ENCODE peak calls at places on chromosomes 13 and 19, in six cellular contexts. G is GM12878, N is H1, V is HepG2, O is HCT116, U is K562. L is an unnamed sample.

GRCh38 chr13:114135731-114136171 is 3.3 kb upstream of the RASA3 start:
- DNase-seq in U (no peak), G (no peak), N (no peak), V (no peak), O (no peak), L (no peak)

GRCh38 chr13:104385409-104385808 is 1319.2 kb upstream of the SLC10A2 start:
- DNase-seq in N (no peak), O (no peak), U (no peak), V (no peak), G (no peak), L (no peak)

GRCh38 chr13:41935501-41935900 is 25.4 kb downstream of the VWA8 start:
- DNase-seq in O (no peak), V (no peak), U (no peak), G (no peak), N (no peak), L (no peak)

GRCh38 chr19:55694656-55695491 is 19.8 kb downstream of the EPN1 start:
- DNase-seq in G (no peak), V (no peak), O (no peak), U (no peak), N (no peak), L (no peak)

GRCh38 chr13:24341439-24341838 is 32.1 kb downstream of the C1QTNF9 start:
- DNase-seq in V (no peak), U (no peak), G (no peak), O (peak), N (no peak), L (no peak)

GRCh38 chr13:20969182-20969581 is 66.6 kb upstream of the XPO4 start:
- DNase-seq in V (no peak), O (peak), G (peak), N (no peak), U (no peak), L (no peak)

GRCh38 chr19:7673995-7674667 is 2.8 kb upstream of the MCEMP1 start:
- DNase-seq in V (peak), U (peak), N (no peak), G (no peak), O (peak), L (peak)

GRCh38 chr13:107992542-107992941 is 222.8 kb downstream of the LIG4 start:
- DNase-seq in N (no peak), O (no peak), G (no peak), V (no peak), U (peak), L (no peak)

GRCh38 chr13:109821038-109821545 is 34.7 kb upstream of the IRS2 start:
- DNase-seq in U (no peak), O (no peak), V (no peak), G (no peak), N (no peak), L (no peak)

GRCh38 chr19:37227996-37228395 is 10.0 kb downstream of the ZNF383 start:
- DNase-seq in O (no peak), G (no peak), N (no peak), U (peak), V (no peak), L (peak)

GRCh38 chr13:110265682-110266430 is 41.1 kb downstream of the COL4A1 start:
- DNase-seq in V (no peak), N (no peak), G (no peak), U (no peak), O (no peak), L (peak)

GRCh38 chr13:100526299-100527030 is 62.1 kb downstream of the GGACT start:
- DNase-seq in O (no peak), U (no peak), V (no peak), G (no peak), N (no peak), L (no peak)

DNA sequence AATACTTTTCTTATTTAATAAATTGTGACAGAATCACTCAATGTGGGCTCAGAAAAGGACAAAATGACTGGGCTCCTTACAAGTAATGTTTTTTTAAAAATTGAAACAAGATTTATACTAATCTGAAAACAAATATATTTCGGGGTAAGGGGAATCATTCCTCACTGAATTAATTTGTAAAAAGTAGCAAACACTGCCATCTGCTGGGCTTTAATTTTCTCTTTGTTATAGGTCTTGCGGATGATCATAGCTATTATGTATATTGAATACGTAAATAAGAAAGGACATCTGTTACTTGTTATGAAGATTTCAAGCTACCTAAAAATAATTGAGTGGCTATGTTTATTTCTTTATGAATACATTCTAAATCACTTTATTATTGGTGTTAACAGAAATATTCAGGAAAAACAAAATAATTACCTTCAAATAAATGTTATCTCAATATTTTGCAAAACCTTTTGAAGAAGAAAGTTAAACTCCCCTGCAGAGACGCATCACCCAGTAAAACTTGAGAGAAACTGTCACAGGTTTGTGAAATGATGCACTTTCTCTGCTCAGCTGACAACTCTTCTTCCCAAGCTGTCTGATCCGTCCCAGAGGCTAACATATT is 17.8 kb upstream of the ENOX1 start:
- DNase-seq in U (peak), G (peak), V (peak), N (no peak), O (peak), L (peak)
- TF ChIP-seq JUND in U (no peak), G (no peak), V (no peak), N (no peak), O (no peak), L (no peak)

DNA sequence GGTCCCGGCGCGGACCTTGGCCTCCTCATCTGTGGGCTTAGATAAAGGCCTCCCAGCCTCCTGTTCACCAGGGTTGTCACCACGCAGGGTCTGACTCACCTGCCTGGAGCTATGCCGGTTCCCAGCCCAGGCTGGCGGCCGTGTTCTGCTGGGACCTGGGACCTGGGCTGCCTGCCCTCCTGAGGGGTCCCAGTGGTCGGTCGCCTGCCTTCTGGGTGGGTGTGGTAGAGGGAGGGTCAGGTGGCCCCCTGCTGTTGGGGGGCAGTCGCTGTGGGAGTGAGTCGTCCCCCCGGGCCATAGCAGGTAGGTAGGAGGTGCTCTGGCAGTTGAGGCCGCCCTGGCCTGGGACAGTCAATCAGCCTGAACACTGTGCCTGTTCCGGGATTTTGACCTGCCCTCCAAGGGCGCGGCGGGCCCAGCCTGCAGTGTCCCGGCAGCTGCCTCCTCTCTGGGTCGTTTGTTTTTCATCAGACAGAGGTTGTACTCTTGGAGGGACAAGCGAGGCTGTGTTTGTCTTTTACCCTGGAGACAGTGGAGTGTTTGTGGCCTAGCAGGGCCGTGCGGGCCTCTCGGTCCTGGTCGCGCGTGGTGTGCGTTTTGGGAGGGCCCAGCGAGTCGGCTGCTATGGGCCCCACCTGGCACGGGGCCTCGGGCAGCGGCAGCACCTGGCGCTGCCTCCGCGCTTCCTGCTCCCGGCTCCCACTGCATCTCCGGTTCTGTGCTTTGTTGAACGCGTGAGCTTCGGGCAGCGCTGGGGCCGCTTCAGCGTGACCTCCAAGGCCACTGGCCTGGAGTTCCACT is 2.6 kb downstream of the ADAT3 start:
- DNase-seq in N (no peak), O (no peak), G (no peak), U (peak), V (peak), L (no peak)
- TF ChIP-seq POLR2AphosphoS5 in N (no peak), O (no peak), G (no peak), U (no peak), V (peak), L (no peak)

GRCh38 chr19:54560881-54561385 is 12.7 kb upstream of the LILRA2 start:
- DNase-seq in O (no peak), U (no peak), V (no peak), N (no peak), G (no peak), L (no peak)
- TF ChIP-seq JUND in O (no peak), U (no peak), V (no peak), N (no peak), G (no peak), L (no peak)

GRCh38 chr13:35769812-35770211 is 293.3 kb upstream of the MAB21L1 start:
- DNase-seq in G (no peak), N (no peak), U (no peak), O (no peak), V (no peak), L (no peak)
- TF ChIP-seq POLR2AphosphoS5 in G (no peak), N (no peak), U (no peak), O (no peak), V (no peak), L (no peak)

GRCh38 chr13:36858285-36858684 is 39.3 kb downstream of the RFXAP start:
- DNase-seq in V (peak), O (peak), G (no peak), N (no peak), U (peak), L (peak)
- TF ChIP-seq JUND in V (no peak), O (no peak), G (no peak), N (no peak), U (no peak), L (no peak)

GRCh38 chr19:38730731-38731589 is 13.3 kb downstream of the CAPN12 start:
- DNase-seq in G (no peak), U (no peak), V (no peak), O (no peak), N (no peak), L (no peak)
- TF ChIP-seq POLR2AphosphoS5 in G (no peak), U (no peak), V (peak), O (no peak), N (no peak), L (no peak)

GRCh38 chr13:48493851-48494250 is 39.0 kb downstream of the RCBTB2 start:
- DNase-seq in N (no peak), V (no peak), U (no peak), O (no peak), G (no peak), L (no peak)
- TF ChIP-seq JUND in N (no peak), V (no peak), U (no peak), O (no peak), G (no peak), L (no peak)

DNA sequence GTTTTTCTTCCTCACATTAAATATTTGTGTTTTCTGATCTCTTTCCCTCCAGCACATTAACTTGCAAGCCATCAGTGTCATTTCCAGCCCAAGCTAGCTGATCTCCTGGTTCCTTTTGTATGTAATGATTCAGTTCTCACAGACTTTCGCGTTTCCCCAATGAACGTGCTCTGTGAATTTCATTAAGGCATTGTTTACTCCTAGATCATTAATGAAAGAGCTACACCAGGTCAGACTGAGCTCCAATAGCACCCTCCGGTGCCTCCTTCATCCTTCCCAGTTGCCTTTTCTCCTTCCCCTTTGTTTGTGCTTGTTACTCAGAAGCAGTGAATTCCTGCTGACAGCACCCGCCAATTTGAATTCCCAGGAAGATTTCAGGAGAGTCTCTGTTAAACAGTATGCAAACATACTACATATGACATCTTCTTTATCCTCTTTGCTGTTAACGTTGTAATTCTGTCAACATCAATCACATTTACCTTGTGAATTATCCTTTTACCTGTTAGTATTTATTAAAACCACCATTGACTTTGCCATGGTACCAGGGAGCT is 3.1 kb downstream of the CBY2 start:
- DNase-seq in V (no peak), G (no peak), U (no peak), N (no peak), O (no peak), L (no peak)
- TF ChIP-seq POLR2AphosphoS5 in V (no peak), G (no peak), U (no peak), N (no peak), O (no peak), L (no peak)